ENCODE peak calls at places on chromosomes 1 and 21, in six cellular contexts. O is C1 segment of cervical spinal cord; S is NAMALWA; H is SJCRH30; F is psoas muscle; Y is stimulated activated CD4-positive, alpha-beta T cell treated with anti-CD3 and anti-CD28 coated beads, Interleukin-1b, Interleukin-23, amount 100 ng/mL, for 24 hours. W is an unnamed sample.

GRCh38 chr1:10818262-10819197 is 22.1 kb upstream of the CASZ1 start:
- DNase-seq in O (no peak), S (no peak), H (no peak), F (no peak), Y (no peak), W (no peak)

GRCh38 chr1:54464031-54464476 is 57.9 kb upstream of the SSBP3 start:
- DNase-seq in O (no peak), S (no peak), H (no peak), F (no peak), Y (no peak), W (no peak)

GRCh38 chr1:5904551-5904950 is 87.7 kb downstream of the NPHP4 start:
- DNase-seq in O (no peak), S (no peak), H (no peak), F (no peak), Y (no peak), W (no peak)

GRCh38 chr1:18893120-18893519 is 9.2 kb downstream of the ALDH4A1 start:
- DNase-seq in O (no peak), S (no peak), H (no peak), F (no peak), Y (no peak), W (no peak)

GRCh38 chr1:165696625-165697100 is 1.7 kb downstream of the ALDH9A1 start:
- DNase-seq in O (no peak), S (peak), H (no peak), F (no peak), Y (no peak), W (no peak)

GRCh38 chr1:175499595-175500367 is 243.6 kb downstream of the TNR start:
- DNase-seq in O (no peak), S (no peak), H (no peak), F (no peak), Y (no peak), W (no peak)

GRCh38 chr1:230386863-230387262 is 39.3 kb downstream of the PGBD5 start:
- DNase-seq in O (no peak), S (no peak), H (no peak), F (no peak), Y (no peak), W (no peak)

GRCh38 chr1:235011064-235011598 is 117.5 kb downstream of the TOMM20 start:
- DNase-seq in O (no peak), S (no peak), H (no peak), F (no peak), Y (peak), W (no peak)

GRCh38 chr21:40191616-40192015 is 324.4 kb downstream of the PCP4 start:
- DNase-seq in O (no peak), S (no peak), H (no peak), F (no peak), Y (no peak), W (no peak)

GRCh38 chr1:35737111-35737510 is 18.4 kb upstream of the C1orf216 start:
- DNase-seq in O (no peak), S (no peak), H (no peak), F (no peak), Y (no peak), W (no peak)

GRCh38 chr1:31306278-31306677 is 9.4 kb downstream of the ZCCHC17 start:
- DNase-seq in O (no peak), S (no peak), H (no peak), F (no peak), Y (no peak), W (no peak)

GRCh38 chr1:27650527-27651175 is 15.7 kb upstream of the FGR start:
- DNase-seq in O (no peak), S (no peak), H (no peak), F (no peak), Y (no peak), W (peak)

GRCh38 chr21:44793269-44794030 is 8.2 kb downstream of the UBE2G2 start:
- DNase-seq in O (no peak), S (peak), H (peak), F (peak), Y (no peak), W (peak)

GRCh38 chr1:1631793-1632420 is at the start of gene MMP23B:
- DNase-seq in O (no peak), S (no peak), H (peak), F (peak), Y (no peak), W (no peak)

GRCh38 chr1:149977345-149977744 is 33.2 kb downstream of the OTUD7B start:
- DNase-seq in O (no peak), S (no peak), H (no peak), F (no peak), Y (no peak), W (no peak)

GRCh38 chr1:230401763-230402294 is 24.3 kb downstream of the PGBD5 start:
- DNase-seq in O (no peak), S (no peak), H (no peak), F (no peak), Y (no peak), W (no peak)

GRCh38 chr1:151993084-151993733 is 450 bp downstream of the S100A10 start:
- DNase-seq in O (no peak), S (peak), H (peak), F (peak), Y (no peak), W (no peak)

GRCh38 chr1:12251442-12251841 is 21.6 kb downstream of the VPS13D start:
- DNase-seq in O (no peak), S (no peak), H (no peak), F (no peak), Y (no peak), W (no peak)

GRCh38 chr1:200211157-200211556 is 183.6 kb downstream of the NR5A2 start:
- DNase-seq in O (no peak), S (no peak), H (no peak), F (no peak), Y (no peak), W (no peak)

GRCh38 chr1:68120136-68120791 is 69.8 kb upstream of the DIRAS3 start:
- DNase-seq in O (no peak), S (peak), H (peak), F (no peak), Y (peak), W (peak)

GRCh38 chr1:35557118-35557610 is at the start of gene KIAA0319L:
- DNase-seq in O (peak), S (no peak), H (peak), F (peak), Y (no peak), W (peak)

GRCh38 chr1:155759966-155760630 is 71.2 kb downstream of the DAP3 start:
- DNase-seq in O (no peak), S (no peak), H (no peak), F (no peak), Y (no peak), W (no peak)

GRCh38 chr1:85611390-85611789 is 30.8 kb downstream of the CCN1 start:
- DNase-seq in O (no peak), S (no peak), H (no peak), F (no peak), Y (no peak), W (no peak)

GRCh38 chr1:59070607-59071006 is 226.3 kb upstream of the FGGY start:
- DNase-seq in O (no peak), S (no peak), H (no peak), F (no peak), Y (no peak), W (peak)

GRCh38 chr21:18041012-18041411 is 203.6 kb upstream of the CHODL start:
- DNase-seq in O (no peak), S (peak), H (peak), F (no peak), Y (no peak), W (peak)

GRCh38 chr1:21663251-21663950 is 5.8 kb downstream of the RAP1GAP start:
- DNase-seq in O (peak), S (no peak), H (no peak), F (no peak), Y (no peak), W (no peak)

GRCh38 chr21:25750085-25750484 is 15.3 kb downstream of the GABPA start:
- DNase-seq in O (no peak), S (no peak), H (peak), F (no peak), Y (no peak), W (no peak)

GRCh38 chr21:42645211-42646075 is 8.0 kb upstream of the PDE9A start:
- DNase-seq in O (no peak), S (no peak), H (no peak), F (no peak), Y (no peak), W (no peak)

GRCh38 chr21:44750675-44751025 is 39.3 kb upstream of the TSPEAR start:
- DNase-seq in O (no peak), S (no peak), H (no peak), F (no peak), Y (no peak), W (no peak)

GRCh38 chr1:183318433-183318832 is 99.7 kb downstream of the NMNAT2 start:
- DNase-seq in O (no peak), S (no peak), H (peak), F (peak), Y (no peak), W (peak)

GRCh38 chr1:55571767-55572166 is 356.6 kb upstream of the USP24 start:
- DNase-seq in O (no peak), S (no peak), H (no peak), F (no peak), Y (no peak), W (no peak)

GRCh38 chr1:78958711-78959110 is 47.8 kb downstream of the ADGRL4 start:
- DNase-seq in O (no peak), S (no peak), H (no peak), F (no peak), Y (no peak), W (no peak)

GRCh38 chr1:150877220-150877516 is 769 bp upstream of the ARNT start:
- DNase-seq in O (no peak), S (peak), H (no peak), F (no peak), Y (no peak), W (peak)

W was measured in HepG2.